ENCODE peak calls at places on chromosomes 12 and 14, in ten cellular contexts. K is activated B cell treated with CpG ODN at 0.5 μM for 24 hours; Y is GDM1; B is stimulated activated CD8-positive, alpha-beta memory T cell treated with anti-CD3 and anti-CD28 coated beads, Interleukin-2, amount 100 ng/mL, for 48 hours; C is AG20443; L is type B pancreatic cell; Z is NCI-H1417 treated with DMSO at 0.1 percent for 48 hours; F is smooth muscle cell of the brain vasculature; T is NCI-H2171 treated with DMSO at 0.1 percent for 48 hours; J is H7. A is an unnamed sample.
A peak's percentile ranks its signal among the peaks of the same experiment; 100 is the strongest.

GRCh38 chr14:21014761-21015190 is 10.1 kb downstream of the NDRG2 start:
- DNase-seq in T (peak; percentile 89), Y (peak; percentile 66), B (peak; percentile 67), F (peak; percentile 83), J (peak; percentile 82), K (peak; percentile 52), C (peak; percentile 78), Z (no peak), L (peak; percentile 87), A (peak; percentile 63)

GRCh38 chr12:85530486-85530885 is 250.5 kb downstream of the ALX1 start:
- DNase-seq in B (no peak), K (no peak), Z (no peak), L (no peak), F (no peak), J (no peak), T (no peak), Y (no peak), C (no peak), A (no peak)

GRCh38 chr12:2306012-2306411 is 253.2 kb downstream of the CACNA1C start:
- DNase-seq in Y (peak; percentile 75), C (no peak), L (no peak), Z (no peak), B (no peak), T (peak; percentile 99), F (no peak), J (peak; percentile 68), K (no peak), A (no peak)

GRCh38 chr12:28710882-28711281 is 438.2 kb upstream of the FAR2 start:
- DNase-seq in F (no peak), T (no peak), C (peak; percentile 68), B (no peak), Y (no peak), K (no peak), Z (no peak), J (no peak), L (no peak), A (no peak)

GRCh38 chr12:45259732-45260480 is 44.0 kb downstream of the ANO6 start:
- DNase-seq in C (peak; percentile 50), K (no peak), J (no peak), Y (no peak), B (no peak), F (no peak), T (no peak), L (no peak), Z (no peak), A (peak; percentile 7)

GRCh38 chr12:109596418-109597244 is 23.0 kb downstream of the MVK start:
- DNase-seq in K (no peak), Z (no peak), T (peak; percentile 70), C (no peak), B (no peak), J (peak; percentile 70), F (no peak), L (no peak), Y (no peak), A (no peak)

GRCh38 chr12:10708862-10709261 is 14.3 kb downstream of the YBX3 start:
- DNase-seq in F (no peak), J (no peak), K (no peak), T (no peak), Z (no peak), C (no peak), B (no peak), Y (no peak), L (no peak), A (no peak)

GRCh38 chr12:3076730-3077571 is at the start of gene TSPAN9:
- DNase-seq in F (no peak), L (peak; percentile 84), J (peak; percentile 98), Y (no peak), Z (no peak), K (peak; percentile 75), B (peak; percentile 40), C (peak; percentile 97), T (peak; percentile 63), A (peak; percentile 27)

GRCh38 chr14:61178226-61179060 is 102.7 kb downstream of the TMEM30B start:
- DNase-seq in K (no peak), F (no peak), Y (no peak), Z (no peak), C (peak; percentile 85), B (peak; percentile 31), T (no peak), L (no peak), J (no peak), A (no peak)

GRCh38 chr12:105470601-105471000 is 140.1 kb downstream of the C12orf75 start:
- DNase-seq in L (no peak), C (no peak), Y (no peak), F (no peak), K (no peak), Z (no peak), B (no peak), T (no peak), J (no peak), A (no peak)

GRCh38 chr14:70096866-70097265 is 91.9 kb downstream of the SLC8A3 start:
- DNase-seq in K (no peak), B (no peak), T (no peak), F (no peak), Z (no peak), J (peak; percentile 66), C (peak; percentile 33), L (no peak), Y (no peak), A (no peak)

GRCh38 chr12:115891551-115891950 is 385.9 kb downstream of the MED13L start:
- DNase-seq in B (no peak), J (no peak), F (no peak), T (no peak), C (no peak), L (no peak), Z (no peak), Y (no peak), K (no peak), A (no peak)

GRCh38 chr14:43005807-43006206 is 1399.1 kb downstream of the LRFN5 start:
- DNase-seq in Y (no peak), C (no peak), T (peak; percentile 14), J (no peak), L (no peak), F (no peak), Z (no peak), K (no peak), B (no peak), A (no peak)

GRCh38 chr14:105857223-105857815 is 330.9 kb downstream of the TMEM121 start:
- DNase-seq in L (peak; percentile 58), Z (no peak), B (no peak), J (no peak), K (no peak), Y (no peak), F (no peak), C (no peak), T (no peak), A (no peak)

GRCh38 chr12:102816816-102817434 is 100.1 kb downstream of the PAH start:
- DNase-seq in Y (no peak), B (no peak), J (peak; percentile 28), C (peak; percentile 61), Z (no peak), T (peak; percentile 70), F (no peak), K (no peak), L (no peak), A (no peak)

GRCh38 chr12:123243851-123244250 is 10.6 kb downstream of the MTRFR start:
- DNase-seq in C (no peak), T (no peak), Z (no peak), L (no peak), K (no peak), B (no peak), J (no peak), F (no peak), Y (no peak), A (no peak)

GRCh38 chr12:106582661-106583577 is at the start of gene RFX4:
- DNase-seq in F (no peak), K (no peak), L (no peak), J (peak; percentile 82), Y (no peak), Z (no peak), B (no peak), T (no peak), C (no peak), A (no peak)

GRCh38 chr12:28172434-28173030 is 17.7 kb upstream of the CCDC91 start:
- DNase-seq in K (no peak), Z (no peak), F (no peak), L (no peak), T (peak; percentile 91), Y (no peak), J (peak; percentile 44), C (peak; percentile 60), B (no peak), A (no peak)

GRCh38 chr12:124751654-124752355 is 111.9 kb downstream of the SCARB1 start:
- DNase-seq in C (no peak), J (no peak), L (no peak), B (no peak), K (no peak), Y (no peak), T (no peak), Z (no peak), F (no peak), A (no peak)

GRCh38 chr12:72288436-72288835 is 16.3 kb downstream of the TRHDE start:
- DNase-seq in K (no peak), F (no peak), J (no peak), T (no peak), L (no peak), C (no peak), Z (no peak), Y (no peak), B (no peak), A (no peak)

GRCh38 chr12:120914794-120915193 is 10.6 kb upstream of the SPPL3 start:
- DNase-seq in L (no peak), Y (no peak), B (no peak), J (no peak), K (no peak), C (no peak), F (no peak), Z (no peak), T (peak; percentile 21), A (no peak)

GRCh38 chr14:105012171-105012985 is 8.5 kb downstream of the CDCA4 start:
- DNase-seq in Z (no peak), C (no peak), B (no peak), K (no peak), Y (no peak), F (no peak), J (peak; percentile 63), T (no peak), L (no peak), A (no peak)

GRCh38 chr14:33026850-33027420 is 88.3 kb downstream of the NPAS3 start:
- DNase-seq in Z (no peak), Y (no peak), C (peak; percentile 36), B (no peak), J (no peak), L (no peak), K (no peak), T (no peak), F (no peak), A (no peak)

A was measured in CMK.